ENCODE peak calls at places on chromosome 3, in five cellular contexts. V, Y, W, Z and K are unnamed samples.
A peak's percentile ranks its signal among the peaks of the same experiment; 100 is the strongest.

GRCh38 chr3:38107911-38108648 is 28.8 kb downstream of the ACAA1 start:
- DNase-seq in V (no peak), Y (no peak), W (peak; percentile 18), Z (no peak), K (no peak)

GRCh38 chr3:9251055-9251786 is 1.8 kb upstream of the SRGAP3 start:
- DNase-seq in V (no peak), Y (no peak), W (peak; percentile 22), Z (no peak), K (no peak)

GRCh38 chr3:13023251-13024055 is 49.8 kb downstream of the IQSEC1 start:
- DNase-seq in V (no peak), Y (no peak), W (no peak), Z (peak; percentile 61), K (peak; percentile 71)

GRCh38 chr3:18964640-18965039 is 183.7 kb upstream of the KCNH8 start:
- DNase-seq in V (no peak), Y (no peak), W (no peak), Z (no peak), K (no peak)

GRCh38 chr3:46955157-46955556 is 21.4 kb downstream of the CCDC12 start:
- DNase-seq in V (no peak), Y (no peak), W (no peak), Z (no peak), K (no peak)

GRCh38 chr3:9638147-9638546 is 11.2 kb upstream of the MTMR14 start:
- DNase-seq in V (no peak), Y (no peak), W (no peak), Z (no peak), K (no peak)

GRCh38 chr3:42698216-42698910 is 4.2 kb downstream of the HHATL start:
- DNase-seq in V (peak; percentile 31), Y (no peak), W (no peak), Z (no peak), K (no peak)

GRCh38 chr3:23663246-23663645 is 142.5 kb upstream of the UBE2E1 start:
- DNase-seq in V (no peak), Y (no peak), W (no peak), Z (no peak), K (no peak)

GRCh38 chr3:184259878-184260570 is 1.3 kb downstream of the CAMK2N2 start:
- DNase-seq in V (peak; percentile 69), Y (peak; percentile 54), W (no peak), Z (peak; percentile 29), K (peak; percentile 47)

GRCh38 chr3:17183951-17184550 is 299.3 kb downstream of the PLCL2 start:
- DNase-seq in V (no peak), Y (no peak), W (no peak), Z (peak; percentile 25), K (no peak)

GRCh38 chr3:99529265-99529664 is 109.1 kb upstream of the COL8A1 start:
- DNase-seq in V (no peak), Y (no peak), W (no peak), Z (no peak), K (no peak)

GRCh38 chr3:15292765-15293522 is 39.4 kb downstream of the SH3BP5 start:
- DNase-seq in V (no peak), Y (no peak), W (no peak), Z (peak; percentile 91), K (peak; percentile 96)

GRCh38 chr3:19149388-19149787 is 1.1 kb downstream of the KCNH8 start:
- DNase-seq in V (peak; percentile 68), Y (peak; percentile 63), W (peak; percentile 56), Z (peak; percentile 24), K (peak; percentile 37)

GRCh38 chr3:178386880-178387279 is 149.4 kb upstream of the KCNMB2 start:
- DNase-seq in V (no peak), Y (no peak), W (no peak), Z (no peak), K (no peak)

GRCh38 chr3:145219355-145220196 is 941.4 kb downstream of the PLOD2 start:
- DNase-seq in V (no peak), Y (no peak), W (no peak), Z (peak; percentile 20), K (no peak)

GRCh38 chr3:86254480-86254879 is 736.5 kb downstream of the VGLL3 start:
- DNase-seq in V (no peak), Y (no peak), W (no peak), Z (no peak), K (no peak)

GRCh38 chr3:10757821-10758130 is 58.3 kb upstream of the SLC6A11 start:
- DNase-seq in V (no peak), Y (no peak), W (no peak), Z (no peak), K (no peak)

GRCh38 chr3:157534725-157535161 is 31.5 kb upstream of the VEPH1 start:
- DNase-seq in V (no peak), Y (no peak), W (no peak), Z (no peak), K (no peak)

GRCh38 chr3:176430244-176430893 is 766.9 kb downstream of the TBL1XR1 start:
- DNase-seq in V (no peak), Y (peak; percentile 14), W (no peak), Z (peak; percentile 57), K (no peak)

DNA sequence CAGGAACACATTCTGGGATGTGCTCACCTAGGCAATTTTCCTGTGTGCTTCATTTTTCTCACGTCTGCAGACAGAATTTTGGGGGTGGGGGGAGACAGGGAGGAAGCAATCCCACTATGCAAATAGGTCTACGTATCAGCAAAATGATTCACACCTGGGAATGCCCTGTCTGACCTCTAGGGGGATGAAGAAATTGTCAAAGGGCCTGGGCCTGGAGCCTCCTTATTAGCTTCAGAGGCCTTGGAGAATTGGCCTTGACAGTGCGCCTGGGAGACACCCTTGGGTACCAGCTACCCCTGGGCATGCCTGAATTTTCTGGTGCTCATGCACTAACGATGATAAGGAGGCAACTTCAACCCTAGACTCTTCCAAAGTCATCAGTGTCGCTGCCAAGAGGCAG is 207.5 kb downstream of the CADPS start:
- DNase-seq in V (peak; percentile 55), Y (no peak), W (peak; percentile 42), Z (no peak), K (no peak)
- H2AFZ ChIP-seq in V (no peak overlapping the region), Y (no peak overlapping the region), W (no peak overlapping the region), Z (no peak overlapping the region), K (no peak overlapping the region)

DNA sequence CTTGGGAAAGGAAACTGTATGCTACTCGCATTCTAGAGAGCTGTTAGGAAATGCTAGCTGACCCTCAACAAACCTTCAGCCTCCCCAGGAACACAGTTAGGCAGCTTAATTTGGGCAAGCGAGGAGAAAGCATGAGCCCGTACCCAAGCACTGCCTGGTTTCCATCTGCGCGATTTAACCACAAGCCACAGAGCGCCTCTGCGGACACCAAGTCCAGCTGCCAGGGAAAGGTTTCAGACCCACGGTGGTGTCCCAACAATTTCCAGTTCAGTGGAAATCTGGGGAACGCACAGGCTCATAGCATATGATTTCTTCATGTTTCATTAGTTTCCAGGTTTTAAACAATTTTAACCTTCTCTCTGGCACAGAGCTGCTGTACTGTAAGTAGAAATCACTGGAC is 617.6 kb downstream of the FHIT start:
- DNase-seq in V (no peak), Y (no peak), W (no peak), Z (no peak), K (no peak)
- H2BK12ac ChIP-seq in V (no peak overlapping the region), Y (no peak overlapping the region), W (no peak overlapping the region), Z (no peak overlapping the region), K (peak overlapping the region; percentile 43)

DNA sequence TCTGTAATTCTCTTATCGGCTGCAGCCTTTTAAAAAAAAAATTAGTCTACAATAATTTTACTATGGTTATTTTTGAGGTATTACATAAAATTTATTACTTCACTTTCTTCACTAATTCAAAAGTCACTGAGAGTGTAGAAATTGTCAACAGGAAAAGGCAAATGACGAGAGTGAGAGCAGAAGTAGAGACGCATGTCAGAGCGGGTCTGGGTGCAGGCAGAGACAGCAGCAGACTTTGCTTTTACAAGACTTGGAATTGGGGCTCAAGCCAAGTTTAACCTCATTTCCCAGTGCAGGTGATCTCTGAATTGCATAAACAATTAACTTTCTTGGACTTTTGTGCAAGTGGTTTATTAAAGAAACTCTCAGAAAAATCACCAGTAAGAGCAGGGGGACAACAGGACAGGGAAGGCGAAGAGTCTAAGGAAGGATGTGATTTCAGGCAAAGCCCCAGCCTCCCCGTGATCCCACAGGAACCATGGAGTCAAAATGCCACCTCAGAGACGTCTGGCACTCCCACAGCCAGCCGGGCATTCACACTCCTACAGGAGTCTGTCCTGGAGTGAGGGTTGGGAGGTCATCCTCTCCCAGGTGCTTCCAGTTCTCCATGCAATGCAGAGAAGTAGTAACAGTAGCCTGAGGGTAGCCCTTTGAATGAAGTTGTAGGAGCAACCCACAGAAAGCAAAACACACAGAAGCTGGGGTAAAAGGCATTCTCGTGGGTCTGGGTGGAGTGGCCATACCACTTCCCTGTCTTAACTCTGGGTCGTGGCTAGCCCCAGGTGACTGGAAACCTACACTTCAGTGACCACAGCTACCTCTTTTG is 274.0 kb upstream of the TGFBR2 start:
- DNase-seq in V (no peak), Y (no peak), W (no peak), Z (no peak), K (no peak)
- H2AFZ ChIP-seq in V (peak overlapping the region; percentile 16), Y (no peak overlapping the region), W (no peak overlapping the region), Z (no peak overlapping the region), K (no peak overlapping the region)

GRCh38 chr3:133864616-133865015 is 31.1 kb downstream of the RAB6B start:
- DNase-seq in V (no peak), Y (no peak), W (no peak), Z (no peak), K (no peak)

GRCh38 chr3:133866141-133866540 is 29.5 kb downstream of the RAB6B start:
- DNase-seq in V (no peak), Y (no peak), W (no peak), Z (no peak), K (no peak)

GRCh38 chr3:133868166-133868565 is 27.5 kb downstream of the RAB6B start:
- DNase-seq in V (no peak), Y (no peak), W (no peak), Z (no peak), K (no peak)

GRCh38 chr3:133863865-133864264 is 31.8 kb downstream of the RAB6B start:
- DNase-seq in V (no peak), Y (no peak), W (no peak), Z (no peak), K (no peak)

DNA sequence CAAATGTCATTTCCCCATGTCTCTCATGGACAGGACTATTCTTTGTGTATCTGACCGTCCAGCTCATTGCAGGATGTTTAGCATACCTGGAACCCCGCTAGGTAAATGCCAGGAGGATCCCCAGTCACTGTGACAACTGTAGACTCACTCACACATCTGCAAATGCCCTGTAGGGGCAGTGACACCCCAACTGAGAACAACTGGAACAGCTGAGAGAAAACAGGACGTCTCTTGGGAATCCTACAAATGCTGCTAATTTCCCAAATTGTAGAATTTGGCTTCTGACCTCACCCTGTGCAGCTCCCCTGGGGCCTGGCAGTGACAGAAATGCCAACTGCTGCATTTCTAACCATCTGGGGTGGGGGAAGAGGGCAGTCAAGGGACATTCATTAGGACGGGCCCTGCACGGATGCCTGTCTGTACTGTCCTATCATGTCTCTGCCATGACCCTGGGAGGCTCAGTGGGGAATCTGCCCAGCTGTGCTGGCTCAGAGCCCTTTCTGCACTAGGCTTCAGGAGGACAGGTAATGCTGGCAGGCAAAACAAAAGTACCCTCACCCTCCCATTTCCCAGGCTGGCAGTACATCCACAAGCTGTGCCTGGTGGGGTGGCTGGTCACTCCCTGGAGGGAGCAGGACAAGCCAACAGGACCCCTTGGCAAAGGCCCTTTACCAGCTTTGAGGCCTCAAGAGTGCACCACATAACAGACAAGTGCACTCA is 30.4 kb downstream of the RAB6B start:
- DNase-seq in V (no peak), Y (no peak), W (no peak), Z (no peak), K (no peak)
- H2BK12ac ChIP-seq in V (no peak overlapping the region), Y (no peak overlapping the region), W (no peak overlapping the region), Z (no peak overlapping the region), K (no peak overlapping the region)

GRCh38 chr3:66138336-66139234 is 82.2 kb upstream of the SLC25A26 start:
- DNase-seq in V (peak; percentile 67), Y (peak; percentile 29), W (peak; percentile 79), Z (peak; percentile 67), K (peak; percentile 36)
- H2AFZ ChIP-seq in V (no peak overlapping the region), Y (no peak overlapping the region), W (no peak overlapping the region), Z (no peak overlapping the region), K (no peak overlapping the region)